ENCODE peak calls at places on chromosomes 11 and 22, in five cellular contexts. F, Q, L, R and Z are unnamed samples.

GRCh38 chr11:126896025-126896424 is 104.5 kb downstream of the KIRREL3 start:
- DNase-seq in L (no peak), R (no peak), Q (no peak), F (no peak), Z (no peak)

GRCh38 chr11:17171342-17171741 is 36.4 kb downstream of the PIK3C2A start:
- DNase-seq in Q (no peak), L (peak), R (peak), F (no peak), Z (peak)

GRCh38 chr22:20236052-20236717 is 31.9 kb downstream of the RTN4R start:
- DNase-seq in L (no peak), R (no peak), F (no peak), Q (no peak), Z (no peak)

GRCh38 chr11:68406318-68407313 is 53.9 kb upstream of the PPP6R3 start:
- DNase-seq in R (no peak), F (no peak), L (no peak), Q (no peak), Z (no peak)

GRCh38 chr11:22199243-22199642 is 6.4 kb downstream of the ANO5 start:
- DNase-seq in Q (no peak), L (no peak), F (no peak), R (no peak), Z (no peak)

GRCh38 chr22:21073482-21073881 is 27.7 kb downstream of the LRRC74B start:
- DNase-seq in R (no peak), F (peak), L (no peak), Q (no peak), Z (no peak)

GRCh38 chr22:31692186-31692886 is 30.3 kb upstream of the PISD start:
- DNase-seq in Q (no peak), F (no peak), R (peak), L (peak), Z (no peak)

GRCh38 chr11:43556269-43556668 is 124.3 kb upstream of the HSD17B12 start:
- DNase-seq in L (no peak), R (no peak), Q (no peak), F (no peak), Z (no peak)

GRCh38 chr22:50209893-50210292 is 9.1 kb downstream of the SELENOO start:
- DNase-seq in R (peak), F (peak), L (peak), Q (peak), Z (peak)

GRCh38 chr11:25596701-25597100 is 735.2 kb upstream of the ANO3 start:
- DNase-seq in L (no peak), Q (no peak), F (no peak), R (no peak), Z (no peak)

GRCh38 chr11:120186799-120187591 is 23.8 kb upstream of the OAF start:
- DNase-seq in Q (peak), L (no peak), R (peak), F (no peak), Z (no peak)

GRCh38 chr22:27983361-27983791 is 64.3 kb upstream of the PITPNB start:
- DNase-seq in R (no peak), L (no peak), F (no peak), Q (no peak), Z (no peak)

GRCh38 chr22:20275836-20276235 is 7.7 kb upstream of the RTN4R start:
- DNase-seq in L (no peak), F (no peak), Q (no peak), R (no peak), Z (no peak)

GRCh38 chr22:41974691-41975290 is 5.5 kb downstream of the SEPTIN3 start:
- DNase-seq in Q (no peak), F (no peak), L (no peak), R (no peak), Z (no peak)

GRCh38 chr11:129143335-129143734 is 48.8 kb downstream of the ARHGAP32 start:
- DNase-seq in L (peak), F (no peak), R (peak), Q (peak), Z (peak)

GRCh38 chr11:119730789-119731386 is 1.9 kb upstream of the NECTIN1 start:
- DNase-seq in F (no peak), Q (no peak), R (no peak), L (no peak), Z (no peak)

GRCh38 chr11:64998141-64998540 is 1.4 kb upstream of the BATF2 start:
- DNase-seq in L (no peak), R (no peak), Q (no peak), F (peak), Z (no peak)

GRCh38 chr22:46777609-46777970 is 15.1 kb downstream of the TBC1D22A start:
- DNase-seq in F (no peak), R (no peak), L (no peak), Q (peak), Z (no peak)

DNA sequence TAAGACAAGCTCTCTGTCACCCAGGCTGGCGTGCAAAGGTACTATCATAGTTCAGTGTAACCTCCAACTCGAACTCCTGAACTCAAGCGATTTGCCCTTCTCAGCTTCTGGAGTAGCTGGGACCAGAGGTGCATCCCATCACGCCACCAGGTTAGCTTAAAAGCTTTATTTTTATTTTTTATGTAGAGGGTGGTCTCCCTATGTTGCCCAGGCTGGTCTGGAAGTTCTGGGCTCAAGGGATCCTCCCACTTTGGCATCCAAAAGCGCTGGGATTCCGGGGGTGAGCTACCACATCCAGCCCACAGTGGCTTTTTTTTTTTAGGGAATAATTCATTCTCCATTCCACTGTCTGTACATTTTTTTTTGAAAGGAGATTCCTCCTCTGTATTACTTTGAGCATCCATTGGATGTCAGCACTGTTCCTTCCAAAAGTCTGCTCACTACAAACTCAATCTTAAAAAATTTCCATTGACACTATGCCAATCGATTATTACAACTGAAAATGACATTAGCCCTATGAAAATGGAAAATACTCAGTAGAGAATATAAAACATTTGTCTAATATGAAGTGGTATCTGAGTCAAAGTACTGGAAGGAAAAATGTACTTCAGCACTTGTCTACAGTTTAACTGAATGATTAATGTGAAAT is 1.3 kb upstream of the LPXN start:
- DNase-seq in L (peak), Q (no peak), R (peak), F (peak), Z (no peak)
- TF ChIP-seq CTCF in L (peak), Q (peak), R (peak), F (no peak), Z (peak)

GRCh38 chr22:22936190-22936914 is 48.7 kb downstream of the IGLL5 start:
- DNase-seq in Q (no peak), L (no peak), R (no peak), F (peak), Z (no peak)
- H3K4me3 ChIP-seq in Q (no peak), L (no peak), R (no peak), F (no peak), Z (no peak)

DNA sequence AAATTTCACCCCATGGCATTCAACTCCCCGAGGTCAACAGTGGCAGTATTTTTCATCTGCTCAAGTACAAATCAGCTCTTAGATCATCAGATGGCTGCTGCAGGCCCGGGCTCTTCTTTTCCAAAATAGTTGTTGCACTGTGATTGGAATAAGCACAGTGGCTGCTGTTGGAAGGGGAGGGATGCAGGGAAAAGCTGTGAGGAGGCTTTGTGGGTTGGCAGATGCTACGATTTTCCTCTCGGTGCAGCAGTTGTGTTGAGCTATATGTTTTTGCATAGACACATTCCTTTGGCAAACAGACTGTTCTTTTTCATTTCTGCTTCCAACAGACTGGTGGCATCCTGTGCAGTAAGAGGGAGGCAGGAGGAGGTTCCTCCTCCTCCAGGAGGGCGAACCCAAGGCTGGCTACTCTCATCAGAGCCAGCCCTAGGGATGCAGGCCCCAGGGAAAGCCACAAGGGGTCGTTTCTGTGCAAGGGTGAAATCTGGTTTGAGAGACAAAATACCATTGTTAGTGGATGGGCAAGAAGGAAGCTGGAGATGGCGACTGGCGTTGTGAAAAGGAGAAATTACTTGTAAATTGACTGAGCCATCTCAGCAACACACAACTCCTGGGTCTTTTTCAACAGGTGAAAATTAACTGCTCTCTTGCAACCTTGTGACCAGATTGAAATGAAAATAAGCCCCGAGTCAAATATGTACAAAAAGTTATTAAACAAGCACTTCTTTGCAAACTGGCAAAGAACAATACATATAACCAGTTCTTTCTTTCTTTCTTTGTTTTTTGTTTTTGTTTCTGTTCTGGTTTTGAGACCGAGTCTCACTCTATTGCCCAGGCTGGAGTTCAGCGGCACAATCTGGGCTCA is 26.6 kb upstream of the UBASH3B start:
- DNase-seq in L (peak), R (peak), F (peak), Q (peak), Z (peak)
- TF ChIP-seq CTCF in L (peak), R (peak), F (peak), Q (peak), Z (peak)

DNA sequence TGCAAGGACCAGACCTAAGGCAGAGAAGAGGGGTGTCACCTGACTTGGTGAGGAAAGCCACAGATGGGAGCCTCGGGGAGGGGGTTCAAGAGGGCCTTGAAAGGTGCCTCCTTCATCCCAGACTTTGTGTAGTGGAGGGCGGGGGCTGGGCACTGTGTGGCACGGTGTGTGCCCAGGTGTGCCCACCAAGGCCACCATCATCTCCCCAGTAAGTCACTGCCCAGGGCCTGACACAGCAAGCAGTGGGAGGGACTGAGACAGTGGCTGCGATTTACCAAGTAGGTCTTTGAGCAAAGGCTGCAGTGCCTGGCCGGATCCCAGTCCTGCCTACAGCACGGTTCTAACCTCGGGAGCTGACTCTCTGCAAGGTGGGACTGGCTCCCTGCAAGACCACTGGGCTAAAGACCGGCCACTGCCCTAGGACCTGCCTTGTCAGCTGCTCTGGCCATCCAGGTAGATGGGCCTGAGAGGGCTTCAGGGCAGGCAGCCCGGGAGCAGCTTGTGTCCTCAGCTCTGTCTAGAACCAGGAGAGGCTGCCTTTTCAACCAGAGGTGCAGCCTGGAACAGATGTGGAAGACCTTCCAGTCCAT is 1.4 kb downstream of the OSM start:
- DNase-seq in L (no peak), R (no peak), Q (no peak), F (no peak), Z (no peak)
- H3K4me3 ChIP-seq in L (no peak), R (no peak), Q (peak), F (no peak), Z (no peak)